ENCODE peak calls at places on chromosomes 6 and 20, in six cellular contexts. Q is spleen, K is HL-60, D is HCT116, F is breast epithelium, Y is SK-N-MC. C is an unnamed sample.

GRCh38 chr20:32449890-32450401 is 91.8 kb downstream of the ASXL1 start:
- DNase-seq in Y (no peak), Q (peak; percentile 67), D (no peak), K (no peak), F (no peak), C (no peak)

GRCh38 chr6:26033942-26034354 is 53.3 kb upstream of the HFE start:
- DNase-seq in Q (no peak), K (no peak), Y (no peak), D (no peak), F (no peak), C (peak; percentile 38)

GRCh38 chr6:108944707-108945685 is 96.8 kb downstream of the ARMC2 start:
- DNase-seq in F (no peak), Q (no peak), Y (no peak), K (no peak), D (no peak), C (no peak)

GRCh38 chr6:67458265-67458664 is 1176.8 kb upstream of the ADGRB3 start:
- DNase-seq in F (no peak), Q (no peak), Y (no peak), K (no peak), D (no peak), C (no peak)

GRCh38 chr6:113481441-113481840 is 375.7 kb upstream of the MARCKS start:
- DNase-seq in Q (no peak), K (peak; percentile 50), Y (no peak), F (no peak), D (no peak), C (no peak)

GRCh38 chr6:37812835-37813234 is 6.7 kb upstream of the ZFAND3 start:
- DNase-seq in F (no peak), K (no peak), Q (no peak), Y (no peak), D (no peak), C (no peak)

GRCh38 chr6:148146717-148147116 is 195.9 kb upstream of the SASH1 start:
- DNase-seq in Y (no peak), D (peak; percentile 13), Q (no peak), F (no peak), K (no peak), C (peak; percentile 26)

GRCh38 chr20:1282966-1283365 is 16.9 kb downstream of the SNPH start:
- DNase-seq in F (no peak), Q (no peak), K (no peak), Y (no peak), D (no peak), C (no peak)

GRCh38 chr6:15962449-15962764 is 166.5 kb upstream of the MYLIP start:
- DNase-seq in F (no peak), K (no peak), Q (no peak), D (no peak), Y (no peak), C (peak; percentile 2)

GRCh38 chr6:38192486-38192885 is 373.0 kb downstream of the ZFAND3 start:
- DNase-seq in F (no peak), Y (no peak), D (no peak), Q (no peak), K (no peak), C (no peak)

GRCh38 chr6:41707565-41708200 is 27.7 kb downstream of the TFEB start:
- DNase-seq in F (peak; percentile 46), K (peak; percentile 67), Y (no peak), D (no peak), Q (peak; percentile 90), C (no peak)

GRCh38 chr20:4781637-4782349 is 60.1 kb downstream of the PRND start:
- DNase-seq in K (no peak), Q (no peak), Y (no peak), F (no peak), D (no peak), C (no peak)

GRCh38 chr6:145904391-145904790 is 59.8 kb downstream of the SHPRH start:
- DNase-seq in Q (no peak), K (no peak), D (no peak), Y (no peak), F (no peak), C (no peak)

GRCh38 chr6:4848382-4849068 is 72.3 kb downstream of the CDYL start:
- DNase-seq in K (no peak), Y (no peak), F (no peak), D (no peak), Q (no peak), C (peak; percentile 80)

GRCh38 chr20:40654876-40655275 is 34.2 kb downstream of the MAFB start:
- DNase-seq in D (no peak), F (peak; percentile 85), K (no peak), Q (no peak), Y (no peak), C (no peak)

GRCh38 chr6:111754423-111754822 is 118.8 kb downstream of the FYN start:
- DNase-seq in K (no peak), F (no peak), D (no peak), Q (no peak), Y (no peak), C (no peak)

GRCh38 chr20:12554416-12554815 is 454.4 kb upstream of the SPTLC3 start:
- DNase-seq in Y (no peak), D (no peak), F (no peak), Q (no peak), K (no peak), C (no peak)

GRCh38 chr6:108157234-108157971 is 8.4 kb upstream of the NR2E1 start:
- DNase-seq in K (no peak), D (no peak), Y (no peak), F (no peak), Q (no peak), C (peak; percentile 70)

GRCh38 chr6:127634178-127634577 is 57.2 kb downstream of the C6orf58 start:
- DNase-seq in Q (no peak), D (no peak), F (no peak), K (no peak), Y (no peak), C (no peak)

GRCh38 chr20:33684533-33685327 is 1.5 kb downstream of the E2F1 start:
- DNase-seq in K (no peak), D (no peak), Q (no peak), F (no peak), Y (no peak), C (peak; percentile 65)

GRCh38 chr6:4466260-4466659 is 309.9 kb upstream of the CDYL start:
- DNase-seq in D (no peak), Y (no peak), Q (no peak), K (no peak), F (peak; percentile 51), C (no peak)

GRCh38 chr6:15682965-15683822 is 20.4 kb upstream of the DTNBP1 start:
- DNase-seq in D (no peak), Y (peak; percentile 20), Q (no peak), K (no peak), F (no peak), C (no peak)

GRCh38 chr20:32957451-32957850 is 46.8 kb downstream of the SUN5 start:
- DNase-seq in Y (no peak), K (no peak), D (no peak), F (no peak), Q (no peak), C (no peak)

GRCh38 chr6:128079026-128079425 is 178.2 kb upstream of the THEMIS start:
- DNase-seq in D (no peak), Q (no peak), Y (no peak), K (no peak), F (no peak), C (no peak)

GRCh38 chr6:104704191-104704590 is 155.5 kb downstream of the HACE1 start:
- DNase-seq in D (no peak), Q (no peak), K (no peak), F (no peak), Y (no peak), C (no peak)

GRCh38 chr6:129238991-129239390 is 356.1 kb downstream of the LAMA2 start:
- DNase-seq in Q (no peak), D (no peak), K (no peak), Y (no peak), F (no peak), C (no peak)

GRCh38 chr6:170048615-170049256 is 242.1 kb downstream of the DLL1 start:
- DNase-seq in K (peak; percentile 59), Y (no peak), Q (peak; percentile 85), D (no peak), F (no peak), C (no peak)

DNA sequence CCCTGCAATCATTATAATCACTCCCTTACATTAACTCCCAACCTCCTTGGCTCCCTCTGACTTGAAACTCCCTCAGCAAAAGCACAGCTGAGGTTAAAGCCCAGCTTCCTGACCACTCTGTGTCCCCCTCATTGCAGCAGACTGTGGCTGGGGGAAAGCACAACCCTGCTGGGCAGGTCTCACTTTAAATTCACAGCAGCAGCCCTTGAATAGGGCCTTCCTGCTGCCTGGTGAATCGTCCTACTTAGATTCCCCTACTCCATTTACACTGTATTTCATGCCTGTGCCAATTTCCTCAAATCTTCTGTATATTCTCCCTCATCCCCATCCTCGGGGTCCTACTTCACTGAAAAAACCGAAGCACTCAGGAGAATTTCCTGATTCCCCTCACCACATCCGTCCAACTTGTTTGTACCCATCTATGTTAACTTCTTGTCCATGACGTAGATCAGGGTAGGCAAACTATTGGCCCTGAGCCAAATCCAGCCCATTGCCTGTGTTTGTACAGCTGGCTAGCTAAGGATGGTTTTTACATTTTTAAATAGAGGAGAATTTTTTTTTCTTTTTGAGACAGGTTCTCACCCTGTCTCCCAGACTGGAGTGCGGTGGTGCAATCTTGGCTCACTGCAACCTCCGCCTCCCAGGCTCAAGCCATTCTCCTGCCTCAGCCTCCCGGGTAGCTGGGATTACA is 31.5 kb upstream of the GCM1 start:
- DNase-seq in Q (peak; percentile 77), F (peak; percentile 50), K (no peak), D (no peak), Y (no peak), C (no peak)
- TF ChIP-seq POLR2AphosphoS5 in Q (no peak), F (no peak), K (no peak), D (no peak), Y (no peak), C (no peak)

GRCh38 chr6:78629836-78630235 is 237.5 kb upstream of the IRAK1BP1 start:
- DNase-seq in D (no peak), Q (no peak), F (no peak), Y (no peak), K (no peak), C (no peak)
- H3K4me3 ChIP-seq in D (no peak overlapping the region), Q (no peak overlapping the region), F (no peak overlapping the region), Y (no peak overlapping the region), K (no peak overlapping the region), C (peak overlapping the region; percentile 49)

GRCh38 chr6:46490425-46491200 is 636 bp downstream of the RCAN2 start:
- DNase-seq in F (no peak), Q (peak; percentile 74), D (no peak), K (no peak), Y (no peak), C (peak; percentile 80)

GRCh38 chr6:46491789-46492547 is 719 bp upstream of the RCAN2 start:
- DNase-seq in Q (peak; percentile 83), K (no peak), D (peak; percentile 24), Y (no peak), F (peak; percentile 23), C (peak; percentile 77)

GRCh38 chr6:46486186-46486585 is 5.1 kb downstream of the RCAN2 start:
- DNase-seq in Q (no peak), D (no peak), K (no peak), F (no peak), Y (no peak), C (no peak)

GRCh38 chr6:46491201-46491788 is at the start of gene RCAN2:
- DNase-seq in D (peak; percentile 29), Y (no peak), K (no peak), Q (peak; percentile 82), F (peak; percentile 25), C (peak; percentile 91)
- TF ChIP-seq POLR2AphosphoS5 in D (no peak), Y (no peak), K (no peak), Q (peak; percentile 29), F (no peak), C (peak; percentile 65)

DNA sequence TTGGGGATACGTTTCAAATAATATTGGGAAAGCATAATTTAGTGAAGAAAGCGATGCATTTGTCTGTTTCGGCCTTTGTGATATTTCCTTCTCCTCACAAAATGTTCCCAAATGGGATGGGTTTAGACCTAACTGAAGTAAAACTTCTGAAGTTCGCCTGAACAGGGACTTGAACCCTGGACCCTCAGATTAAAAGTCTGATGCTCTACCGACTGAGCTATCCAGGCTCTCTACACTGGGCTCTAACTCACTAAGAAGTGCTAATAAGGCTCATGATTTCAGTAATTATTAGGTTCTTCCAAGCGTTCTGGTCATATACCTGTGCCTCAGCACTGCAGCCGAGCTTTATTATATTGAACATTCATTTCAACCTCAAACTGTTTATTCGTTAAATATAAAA is 118.8 kb upstream of the ZNF184 start:
- DNase-seq in Y (peak; percentile 78), Q (no peak), D (no peak), F (no peak), K (no peak), C (peak; percentile 79)
- H3K4me3 ChIP-seq in Y (peak overlapping the region; percentile 96), Q (no peak overlapping the region), D (no peak overlapping the region), F (no peak overlapping the region), K (peak overlapping the region; percentile 28), C (peak overlapping the region; percentile 89)

C was measured in GM23338.